ENCODE peak calls at places on chromosomes 2 and 18, in five cellular contexts. One of them, this sample, is unnamed. For H3K4me1, the result is how much of the 10 kb centered on the place peaks cover.

GRCh38 chr2:80054339-80054675 is 250.2 kb downstream of the LRRTM1 start:
- DNase-seq in tibial artery: no peak
- DNase-seq in tibial nerve: no peak
- DNase-seq in stomach: no peak
- DNase-seq in Peyer's patch: no peak
- DNase-seq in this sample: no peak

GRCh38 chr2:72138921-72139381 is 8.7 kb downstream of the CYP26B1 start:
- DNase-seq in tibial nerve: peak
- DNase-seq in stomach: no peak
- DNase-seq in Peyer's patch: no peak
- DNase-seq in tibial artery: no peak
- DNase-seq in this sample: no peak

GRCh38 chr2:70523996-70524965 is 29.3 kb downstream of the TGFA start:
- DNase-seq in Peyer's patch: no peak
- DNase-seq in tibial artery: no peak
- DNase-seq in stomach: peak
- DNase-seq in tibial nerve: no peak
- DNase-seq in this sample: peak

GRCh38 chr18:58860747-58861224 is 3.9 kb upstream of the ZNF532 start:
- DNase-seq in tibial artery: no peak
- DNase-seq in Peyer's patch: no peak
- DNase-seq in tibial nerve: no peak
- DNase-seq in stomach: no peak
- DNase-seq in this sample: no peak

GRCh38 chr18:36650906-36651305 is 177.9 kb downstream of the TPGS2 start:
- DNase-seq in tibial artery: no peak
- DNase-seq in tibial nerve: no peak
- DNase-seq in Peyer's patch: no peak
- DNase-seq in stomach: no peak
- DNase-seq in this sample: no peak

GRCh38 chr2:234198976-234199375 is 148.5 kb downstream of the SPP2 start:
- DNase-seq in Peyer's patch: no peak
- DNase-seq in tibial artery: no peak
- DNase-seq in tibial nerve: no peak
- DNase-seq in stomach: no peak
- DNase-seq in this sample: no peak

GRCh38 chr2:19171409-19171808 is 187.0 kb downstream of the OSR1 start:
- DNase-seq in stomach: no peak
- DNase-seq in tibial nerve: no peak
- DNase-seq in tibial artery: no peak
- DNase-seq in Peyer's patch: no peak
- DNase-seq in this sample: no peak

GRCh38 chr2:190794466-190795184 is 86.0 kb upstream of the GLS start:
- DNase-seq in tibial nerve: no peak
- DNase-seq in Peyer's patch: no peak
- DNase-seq in tibial artery: no peak
- DNase-seq in stomach: no peak
- DNase-seq in this sample: no peak

GRCh38 chr2:68766378-68766845 is 31.8 kb downstream of the ARHGAP25 start:
- DNase-seq in tibial nerve: no peak
- DNase-seq in tibial artery: peak
- DNase-seq in stomach: peak
- DNase-seq in Peyer's patch: peak
- DNase-seq in this sample: peak

GRCh38 chr2:15738225-15738546 is 146.5 kb downstream of the DDX1 start:
- DNase-seq in tibial artery: no peak
- DNase-seq in tibial nerve: no peak
- DNase-seq in stomach: no peak
- DNase-seq in Peyer's patch: no peak
- DNase-seq in this sample: no peak

GRCh38 chr2:12607971-12608370 is 108.8 kb upstream of the TRIB2 start:
- DNase-seq in Peyer's patch: no peak
- DNase-seq in tibial nerve: no peak
- DNase-seq in stomach: no peak
- DNase-seq in tibial artery: no peak
- DNase-seq in this sample: no peak

GRCh38 chr2:12605366-12605765 is 111.4 kb upstream of the TRIB2 start:
- DNase-seq in tibial artery: no peak
- DNase-seq in Peyer's patch: no peak
- DNase-seq in tibial nerve: no peak
- DNase-seq in stomach: no peak
- DNase-seq in this sample: no peak

GRCh38 chr2:12604248-12604801 is 112.4 kb upstream of the TRIB2 start:
- DNase-seq in stomach: no peak
- DNase-seq in tibial nerve: no peak
- DNase-seq in Peyer's patch: no peak
- DNase-seq in tibial artery: no peak
- DNase-seq in this sample: no peak

GRCh38 chr2:12605936-12606335 is 110.8 kb upstream of the TRIB2 start:
- DNase-seq in tibial artery: no peak
- DNase-seq in tibial nerve: no peak
- DNase-seq in Peyer's patch: no peak
- DNase-seq in stomach: no peak
- DNase-seq in this sample: no peak

DNA sequence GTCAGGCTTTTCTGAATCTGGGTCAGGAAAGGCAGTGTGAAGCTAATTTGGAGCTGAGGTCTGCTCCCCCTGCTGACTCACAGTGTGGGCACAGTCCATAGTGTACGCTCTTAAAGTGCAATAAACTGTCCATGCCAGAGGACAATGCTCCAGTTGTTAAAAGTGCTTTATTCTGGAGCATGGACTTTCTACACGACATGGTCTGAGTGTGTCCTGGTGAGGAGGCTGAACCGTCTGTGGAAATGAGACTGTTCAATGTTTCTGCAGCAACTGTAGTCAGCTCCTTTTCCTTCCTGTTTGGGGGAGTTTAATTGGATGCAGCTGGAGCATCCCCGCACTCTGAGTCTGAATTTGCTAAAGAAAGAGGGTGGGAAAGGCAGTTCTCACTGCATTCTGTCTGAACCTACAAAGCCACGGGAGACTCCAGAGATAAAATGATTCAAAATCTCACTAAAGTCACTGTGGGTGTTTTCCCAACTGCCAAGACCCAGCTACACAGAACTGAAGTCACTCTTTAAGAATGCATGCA is 110.2 kb upstream of the TRIB2 start:
- DNase-seq in tibial nerve: no peak
- DNase-seq in tibial artery: no peak
- DNase-seq in stomach: no peak
- DNase-seq in Peyer's patch: no peak
- DNase-seq in this sample: no peak
- TF ChIP-seq CTCF in tibial nerve: no peak
- TF ChIP-seq CTCF in tibial artery: no peak
- TF ChIP-seq CTCF in stomach: no peak
- TF ChIP-seq CTCF in Peyer's patch: no peak
- TF ChIP-seq CTCF in this sample: no peak

GRCh38 chr2:9297807-9298206 is 91.2 kb downstream of the ASAP2 start:
- DNase-seq in tibial artery: no peak
- DNase-seq in stomach: no peak
- DNase-seq in tibial nerve: no peak
- DNase-seq in Peyer's patch: no peak
- DNase-seq in this sample: no peak

GRCh38 chr2:9300829-9301453 is 94.3 kb downstream of the ASAP2 start:
- DNase-seq in Peyer's patch: no peak
- DNase-seq in tibial nerve: no peak
- DNase-seq in stomach: no peak
- DNase-seq in tibial artery: no peak
- DNase-seq in this sample: no peak

GRCh38 chr2:9300214-9300613 is 93.6 kb downstream of the ASAP2 start:
- DNase-seq in stomach: no peak
- DNase-seq in tibial nerve: no peak
- DNase-seq in Peyer's patch: no peak
- DNase-seq in tibial artery: no peak
- DNase-seq in this sample: no peak

GRCh38 chr2:9298583-9298982 is 92.0 kb downstream of the ASAP2 start:
- DNase-seq in Peyer's patch: no peak
- DNase-seq in tibial artery: no peak
- DNase-seq in stomach: no peak
- DNase-seq in tibial nerve: no peak
- DNase-seq in this sample: no peak

GRCh38 chr2:9299444-9300100 is 93.0 kb downstream of the ASAP2 start:
- DNase-seq in Peyer's patch: no peak
- DNase-seq in tibial artery: no peak
- DNase-seq in tibial nerve: no peak
- DNase-seq in stomach: no peak
- DNase-seq in this sample: no peak
- H3K4me1 ChIP-seq in Peyer's patch: under half
- H3K4me1 ChIP-seq in tibial artery: under half
- H3K4me1 ChIP-seq in tibial nerve: under half
- H3K4me1 ChIP-seq in stomach: half or more
- H3K4me1 ChIP-seq in this sample: under half

GRCh38 chr2:26241928-26242436 is 2.5 kb downstream of the HADHA start:
- DNase-seq in Peyer's patch: no peak
- DNase-seq in tibial nerve: no peak
- DNase-seq in tibial artery: no peak
- DNase-seq in stomach: no peak
- DNase-seq in this sample: no peak
- H3K27ac ChIP-seq in Peyer's patch: no peak
- H3K27ac ChIP-seq in tibial nerve: no peak
- H3K27ac ChIP-seq in tibial artery: no peak
- H3K27ac ChIP-seq in stomach: no peak
- H3K27ac ChIP-seq in this sample: no peak

GRCh38 chr18:46369323-46369722 is 265.1 kb downstream of the HAUS1 start:
- DNase-seq in tibial nerve: no peak
- DNase-seq in tibial artery: no peak
- DNase-seq in Peyer's patch: no peak
- DNase-seq in stomach: no peak
- DNase-seq in this sample: no peak
- TF ChIP-seq CTCF in tibial nerve: no peak
- TF ChIP-seq CTCF in tibial artery: no peak
- TF ChIP-seq CTCF in Peyer's patch: no peak
- TF ChIP-seq CTCF in stomach: no peak
- TF ChIP-seq CTCF in this sample: no peak

GRCh38 chr18:53795061-53795460 is 429.4 kb downstream of the MBD2 start:
- DNase-seq in tibial nerve: no peak
- DNase-seq in tibial artery: no peak
- DNase-seq in stomach: no peak
- DNase-seq in Peyer's patch: no peak
- DNase-seq in this sample: no peak
- H3K4me1 ChIP-seq in tibial nerve: under half
- H3K4me1 ChIP-seq in tibial artery: under half
- H3K4me1 ChIP-seq in stomach: under half
- H3K4me1 ChIP-seq in Peyer's patch: under half
- H3K4me1 ChIP-seq in this sample: under half

DNA sequence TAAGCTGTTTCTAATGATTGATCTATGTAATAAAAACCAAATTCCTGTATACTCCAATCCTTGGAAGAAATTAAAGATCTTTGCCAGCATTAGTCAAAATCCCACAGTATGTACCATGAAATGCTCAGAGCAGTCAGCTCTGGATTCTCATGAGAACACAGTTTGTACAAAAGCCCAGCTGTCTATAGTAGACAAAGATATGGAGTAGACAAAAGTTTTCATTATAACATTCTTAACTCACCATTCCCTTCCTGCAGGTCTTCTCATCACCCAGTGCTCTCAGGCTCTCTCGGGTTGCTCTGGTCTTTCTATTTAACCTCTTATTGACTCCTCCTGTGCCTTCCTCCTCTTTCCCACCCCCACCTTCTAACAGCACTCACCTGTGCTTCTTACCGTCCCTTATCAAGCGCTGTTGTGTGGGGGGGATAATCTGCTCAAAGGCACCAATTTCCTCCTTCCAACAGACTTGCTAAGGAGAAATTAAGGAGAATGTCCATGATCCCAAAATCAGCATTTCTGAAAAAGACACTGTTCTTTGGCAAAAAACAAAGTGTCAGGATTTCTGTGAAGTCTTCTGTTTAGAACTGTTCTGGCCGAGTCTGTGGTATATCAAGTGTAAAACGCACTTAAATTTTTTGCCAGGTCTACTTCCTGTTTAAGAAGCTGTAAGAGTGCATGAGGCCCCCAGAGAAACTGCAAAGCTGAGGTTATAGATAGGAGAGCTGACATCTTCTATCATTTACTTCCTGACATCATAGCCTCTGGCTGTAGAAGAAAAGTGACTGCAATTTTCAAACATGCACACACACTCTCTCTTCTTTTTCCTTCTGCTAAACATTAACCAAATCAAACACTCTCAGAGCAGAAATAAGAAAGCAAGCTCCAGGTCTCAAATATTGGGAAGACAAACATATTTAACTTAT is 144.1 kb downstream of the EVA1A start:
- DNase-seq in Peyer's patch: no peak
- DNase-seq in tibial artery: no peak
- DNase-seq in stomach: no peak
- DNase-seq in tibial nerve: no peak
- DNase-seq in this sample: no peak
- H3K27ac ChIP-seq in Peyer's patch: no peak
- H3K27ac ChIP-seq in tibial artery: no peak
- H3K27ac ChIP-seq in stomach: no peak
- H3K27ac ChIP-seq in tibial nerve: no peak
- H3K27ac ChIP-seq in this sample: peak

GRCh38 chr2:63598971-63599370 is 10.2 kb downstream of the MDH1 start:
- DNase-seq in tibial nerve: no peak
- DNase-seq in tibial artery: no peak
- DNase-seq in stomach: no peak
- DNase-seq in Peyer's patch: no peak
- DNase-seq in this sample: no peak

GRCh38 chr2:63590621-63591408 is 2.1 kb downstream of the MDH1 start:
- DNase-seq in stomach: no peak
- DNase-seq in Peyer's patch: no peak
- DNase-seq in tibial nerve: no peak
- DNase-seq in tibial artery: peak
- DNase-seq in this sample: no peak

GRCh38 chr2:63596487-63596886 is 7.7 kb downstream of the MDH1 start:
- DNase-seq in Peyer's patch: no peak
- DNase-seq in stomach: no peak
- DNase-seq in tibial artery: no peak
- DNase-seq in tibial nerve: no peak
- DNase-seq in this sample: no peak

GRCh38 chr2:63591566-63592175 is 2.9 kb downstream of the MDH1 start:
- DNase-seq in stomach: no peak
- DNase-seq in tibial artery: no peak
- DNase-seq in Peyer's patch: no peak
- DNase-seq in tibial nerve: no peak
- DNase-seq in this sample: no peak

DNA sequence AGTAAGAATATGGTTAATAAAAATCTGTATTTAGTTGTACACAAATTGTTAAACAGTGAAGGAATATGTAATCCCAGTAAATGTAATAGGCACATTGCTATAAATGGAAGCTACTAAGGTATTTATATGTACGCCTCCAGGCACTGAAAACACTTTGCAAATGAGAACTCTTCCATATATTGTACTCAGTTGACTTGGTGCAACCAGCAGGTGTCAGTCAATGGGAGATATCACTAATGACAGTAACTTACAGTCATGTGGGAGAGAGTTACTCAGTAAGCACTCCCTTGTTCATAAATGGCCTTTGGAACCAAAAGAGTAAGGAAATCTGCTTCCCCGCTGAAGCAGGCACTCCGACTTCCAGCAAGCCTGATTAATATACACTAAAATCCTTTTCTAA is 5.9 kb downstream of the MDH1 start:
- DNase-seq in tibial artery: no peak
- DNase-seq in Peyer's patch: no peak
- DNase-seq in tibial nerve: no peak
- DNase-seq in stomach: no peak
- DNase-seq in this sample: no peak
- TF ChIP-seq CTCF in tibial artery: no peak
- TF ChIP-seq CTCF in Peyer's patch: peak
- TF ChIP-seq CTCF in tibial nerve: no peak
- TF ChIP-seq CTCF in stomach: no peak
- TF ChIP-seq CTCF in this sample: no peak

This sample was measured in CD8-positive, alpha-beta T cell.